ENCODE peak calls at places on chromosomes 11 and 22, in nine cellular contexts. One of them, this sample, is unnamed.

GRCh38 chr11:29328961-29329441 is 687.8 kb downstream of the KCNA4 start:
- DNase-seq in NCI-H524: peak
- DNase-seq in GM12891: no peak
- DNase-seq in RWPE1: peak
- DNase-seq in type B pancreatic cell: no peak
- DNase-seq in CD4-positive, alpha-beta T cell: no peak
- DNase-seq in stimulated activated CD8-positive, alpha-beta memory T cell treated with anti-CD3 and anti-CD28 coated beads, Interleukin-4, amount 100 ng/mL, for 4 hours: no peak
- DNase-seq in suprapubic skin: no peak
- DNase-seq in head of caudate nucleus: peak
- DNase-seq in this sample: peak

GRCh38 chr11:66443602-66444001 is 5.0 kb upstream of the MRPL11 start:
- DNase-seq in NCI-H524: no peak
- DNase-seq in GM12891: no peak
- DNase-seq in RWPE1: peak
- DNase-seq in type B pancreatic cell: no peak
- DNase-seq in CD4-positive, alpha-beta T cell: no peak
- DNase-seq in stimulated activated CD8-positive, alpha-beta memory T cell treated with anti-CD3 and anti-CD28 coated beads, Interleukin-4, amount 100 ng/mL, for 4 hours: no peak
- DNase-seq in suprapubic skin: no peak
- DNase-seq in head of caudate nucleus: no peak
- DNase-seq in this sample: no peak

GRCh38 chr11:44572884-44573283 is 7.4 kb downstream of the CD82 start:
- DNase-seq in NCI-H524: no peak
- DNase-seq in GM12891: no peak
- DNase-seq in RWPE1: no peak
- DNase-seq in type B pancreatic cell: no peak
- DNase-seq in CD4-positive, alpha-beta T cell: no peak
- DNase-seq in stimulated activated CD8-positive, alpha-beta memory T cell treated with anti-CD3 and anti-CD28 coated beads, Interleukin-4, amount 100 ng/mL, for 4 hours: no peak
- DNase-seq in suprapubic skin: no peak
- DNase-seq in head of caudate nucleus: no peak
- DNase-seq in this sample: no peak

GRCh38 chr22:49995059-49995412 is 17.5 kb downstream of the IL17REL start:
- DNase-seq in NCI-H524: no peak
- DNase-seq in GM12891: no peak
- DNase-seq in RWPE1: no peak
- DNase-seq in type B pancreatic cell: no peak
- DNase-seq in CD4-positive, alpha-beta T cell: no peak
- DNase-seq in stimulated activated CD8-positive, alpha-beta memory T cell treated with anti-CD3 and anti-CD28 coated beads, Interleukin-4, amount 100 ng/mL, for 4 hours: no peak
- DNase-seq in suprapubic skin: no peak
- DNase-seq in head of caudate nucleus: no peak
- DNase-seq in this sample: no peak

GRCh38 chr11:68300076-68300830 is 12.1 kb upstream of the LRP5 start:
- DNase-seq in NCI-H524: no peak
- DNase-seq in GM12891: no peak
- DNase-seq in RWPE1: no peak
- DNase-seq in type B pancreatic cell: no peak
- DNase-seq in CD4-positive, alpha-beta T cell: no peak
- DNase-seq in stimulated activated CD8-positive, alpha-beta memory T cell treated with anti-CD3 and anti-CD28 coated beads, Interleukin-4, amount 100 ng/mL, for 4 hours: no peak
- DNase-seq in suprapubic skin: no peak
- DNase-seq in head of caudate nucleus: no peak
- DNase-seq in this sample: no peak

GRCh38 chr11:3809624-3809928 is 1.2 kb downstream of the PGAP2 start:
- DNase-seq in NCI-H524: no peak
- DNase-seq in GM12891: no peak
- DNase-seq in RWPE1: no peak
- DNase-seq in type B pancreatic cell: no peak
- DNase-seq in CD4-positive, alpha-beta T cell: no peak
- DNase-seq in stimulated activated CD8-positive, alpha-beta memory T cell treated with anti-CD3 and anti-CD28 coated beads, Interleukin-4, amount 100 ng/mL, for 4 hours: no peak
- DNase-seq in suprapubic skin: no peak
- DNase-seq in head of caudate nucleus: no peak
- DNase-seq in this sample: no peak

GRCh38 chr22:45626198-45626651 is 45.4 kb upstream of the ATXN10 start:
- DNase-seq in NCI-H524: no peak
- DNase-seq in GM12891: no peak
- DNase-seq in RWPE1: peak
- DNase-seq in type B pancreatic cell: no peak
- DNase-seq in CD4-positive, alpha-beta T cell: no peak
- DNase-seq in stimulated activated CD8-positive, alpha-beta memory T cell treated with anti-CD3 and anti-CD28 coated beads, Interleukin-4, amount 100 ng/mL, for 4 hours: no peak
- DNase-seq in suprapubic skin: no peak
- DNase-seq in head of caudate nucleus: no peak
- DNase-seq in this sample: peak

GRCh38 chr22:36835903-36836302 is 19.1 kb upstream of the PVALB start:
- DNase-seq in NCI-H524: no peak
- DNase-seq in GM12891: no peak
- DNase-seq in RWPE1: no peak
- DNase-seq in type B pancreatic cell: no peak
- DNase-seq in CD4-positive, alpha-beta T cell: no peak
- DNase-seq in stimulated activated CD8-positive, alpha-beta memory T cell treated with anti-CD3 and anti-CD28 coated beads, Interleukin-4, amount 100 ng/mL, for 4 hours: no peak
- DNase-seq in suprapubic skin: no peak
- DNase-seq in head of caudate nucleus: no peak
- DNase-seq in this sample: no peak

GRCh38 chr22:45831394-45831793 is 145.6 kb downstream of the WNT7B start:
- DNase-seq in NCI-H524: no peak
- DNase-seq in GM12891: no peak
- DNase-seq in RWPE1: peak
- DNase-seq in type B pancreatic cell: no peak
- DNase-seq in CD4-positive, alpha-beta T cell: no peak
- DNase-seq in stimulated activated CD8-positive, alpha-beta memory T cell treated with anti-CD3 and anti-CD28 coated beads, Interleukin-4, amount 100 ng/mL, for 4 hours: no peak
- DNase-seq in suprapubic skin: no peak
- DNase-seq in head of caudate nucleus: no peak
- DNase-seq in this sample: peak

GRCh38 chr11:3171931-3172560 is 6.9 kb upstream of the OSBPL5 start:
- DNase-seq in NCI-H524: no peak
- DNase-seq in GM12891: no peak
- DNase-seq in RWPE1: no peak
- DNase-seq in type B pancreatic cell: no peak
- DNase-seq in CD4-positive, alpha-beta T cell: no peak
- DNase-seq in stimulated activated CD8-positive, alpha-beta memory T cell treated with anti-CD3 and anti-CD28 coated beads, Interleukin-4, amount 100 ng/mL, for 4 hours: no peak
- DNase-seq in suprapubic skin: peak
- DNase-seq in head of caudate nucleus: no peak
- DNase-seq in this sample: no peak

GRCh38 chr11:36718481-36718880 is 120.4 kb upstream of the RAG2 start:
- DNase-seq in NCI-H524: no peak
- DNase-seq in GM12891: no peak
- DNase-seq in RWPE1: no peak
- DNase-seq in type B pancreatic cell: no peak
- DNase-seq in CD4-positive, alpha-beta T cell: no peak
- DNase-seq in stimulated activated CD8-positive, alpha-beta memory T cell treated with anti-CD3 and anti-CD28 coated beads, Interleukin-4, amount 100 ng/mL, for 4 hours: no peak
- DNase-seq in suprapubic skin: no peak
- DNase-seq in head of caudate nucleus: no peak
- DNase-seq in this sample: no peak

GRCh38 chr11:11980200-11980599 is 28.2 kb downstream of the DKK3 start:
- DNase-seq in NCI-H524: no peak
- DNase-seq in GM12891: no peak
- DNase-seq in RWPE1: no peak
- DNase-seq in type B pancreatic cell: no peak
- DNase-seq in CD4-positive, alpha-beta T cell: no peak
- DNase-seq in stimulated activated CD8-positive, alpha-beta memory T cell treated with anti-CD3 and anti-CD28 coated beads, Interleukin-4, amount 100 ng/mL, for 4 hours: no peak
- DNase-seq in suprapubic skin: no peak
- DNase-seq in head of caudate nucleus: no peak
- DNase-seq in this sample: no peak

GRCh38 chr11:34468209-34468841 is 29.6 kb downstream of the CAT start:
- DNase-seq in NCI-H524: peak
- DNase-seq in GM12891: peak
- DNase-seq in RWPE1: peak
- DNase-seq in type B pancreatic cell: no peak
- DNase-seq in CD4-positive, alpha-beta T cell: peak
- DNase-seq in stimulated activated CD8-positive, alpha-beta memory T cell treated with anti-CD3 and anti-CD28 coated beads, Interleukin-4, amount 100 ng/mL, for 4 hours: no peak
- DNase-seq in suprapubic skin: no peak
- DNase-seq in head of caudate nucleus: no peak
- DNase-seq in this sample: no peak

GRCh38 chr22:36467042-36467810 is 14.2 kb downstream of the TXN2 start:
- DNase-seq in NCI-H524: no peak
- DNase-seq in GM12891: no peak
- DNase-seq in RWPE1: no peak
- DNase-seq in type B pancreatic cell: no peak
- DNase-seq in CD4-positive, alpha-beta T cell: no peak
- DNase-seq in stimulated activated CD8-positive, alpha-beta memory T cell treated with anti-CD3 and anti-CD28 coated beads, Interleukin-4, amount 100 ng/mL, for 4 hours: no peak
- DNase-seq in suprapubic skin: no peak
- DNase-seq in head of caudate nucleus: no peak
- DNase-seq in this sample: no peak

GRCh38 chr11:3808846-3809623 is 675 bp downstream of the PGAP2 start:
- DNase-seq in NCI-H524: peak
- DNase-seq in GM12891: peak
- DNase-seq in RWPE1: peak
- DNase-seq in type B pancreatic cell: no peak
- DNase-seq in CD4-positive, alpha-beta T cell: peak
- DNase-seq in stimulated activated CD8-positive, alpha-beta memory T cell treated with anti-CD3 and anti-CD28 coated beads, Interleukin-4, amount 100 ng/mL, for 4 hours: no peak
- DNase-seq in suprapubic skin: no peak
- DNase-seq in head of caudate nucleus: no peak
- DNase-seq in this sample: no peak

GRCh38 chr11:31106963-31107576 is 262.5 kb downstream of the DCDC1 start:
- DNase-seq in NCI-H524: peak
- DNase-seq in GM12891: peak
- DNase-seq in RWPE1: peak
- DNase-seq in type B pancreatic cell: no peak
- DNase-seq in CD4-positive, alpha-beta T cell: peak
- DNase-seq in stimulated activated CD8-positive, alpha-beta memory T cell treated with anti-CD3 and anti-CD28 coated beads, Interleukin-4, amount 100 ng/mL, for 4 hours: peak
- DNase-seq in suprapubic skin: no peak
- DNase-seq in head of caudate nucleus: peak
- DNase-seq in this sample: peak

GRCh38 chr11:102850973-102851745 is 7.8 kb upstream of the MMP3 start:
- DNase-seq in NCI-H524: no peak
- DNase-seq in GM12891: no peak
- DNase-seq in RWPE1: peak
- DNase-seq in type B pancreatic cell: no peak
- DNase-seq in CD4-positive, alpha-beta T cell: no peak
- DNase-seq in stimulated activated CD8-positive, alpha-beta memory T cell treated with anti-CD3 and anti-CD28 coated beads, Interleukin-4, amount 100 ng/mL, for 4 hours: no peak
- DNase-seq in suprapubic skin: no peak
- DNase-seq in head of caudate nucleus: no peak
- DNase-seq in this sample: no peak

GRCh38 chr22:42803454-42803853 is 53.6 kb downstream of the ARFGAP3 start:
- DNase-seq in NCI-H524: peak
- DNase-seq in GM12891: no peak
- DNase-seq in RWPE1: no peak
- DNase-seq in type B pancreatic cell: no peak
- DNase-seq in CD4-positive, alpha-beta T cell: no peak
- DNase-seq in stimulated activated CD8-positive, alpha-beta memory T cell treated with anti-CD3 and anti-CD28 coated beads, Interleukin-4, amount 100 ng/mL, for 4 hours: no peak
- DNase-seq in suprapubic skin: no peak
- DNase-seq in head of caudate nucleus: no peak
- DNase-seq in this sample: no peak

GRCh38 chr22:48217596-48217995 is 1455.1 kb downstream of the TBC1D22A start:
- DNase-seq in NCI-H524: no peak
- DNase-seq in GM12891: no peak
- DNase-seq in RWPE1: no peak
- DNase-seq in type B pancreatic cell: no peak
- DNase-seq in CD4-positive, alpha-beta T cell: no peak
- DNase-seq in stimulated activated CD8-positive, alpha-beta memory T cell treated with anti-CD3 and anti-CD28 coated beads, Interleukin-4, amount 100 ng/mL, for 4 hours: no peak
- DNase-seq in suprapubic skin: no peak
- DNase-seq in head of caudate nucleus: no peak
- DNase-seq in this sample: no peak

This sample was measured in NCI-H510A treated with DMSO at 0.1 percent for 48 hours.